ENCODE peak calls at places on chromosome 19, in nine cellular contexts. H is cardiac fibroblast, U is cardiac muscle cell, L is fibroblast of mammary gland, V is WTC11, E is WERI-Rb-1, S is breast epithelium, X is HL-60, R is hepatocyte. Q is an unnamed sample.

GRCh38 chr19:53892301-53892980 is 10.4 kb downstream of the PRKCG start:
- DNase-seq in U (no peak), H (no peak), X (no peak), S (no peak), L (no peak), R (no peak), E (no peak), V (no peak), Q (peak)

GRCh38 chr19:49906879-49907564 is 10.3 kb upstream of the IL4I1 start:
- DNase-seq in L (no peak), V (no peak), H (no peak), U (no peak), S (no peak), R (no peak), X (no peak), E (no peak), Q (no peak)

GRCh38 chr19:56637976-56638555 is 4.9 kb upstream of the SMIM17 start:
- DNase-seq in S (peak), R (peak), L (peak), U (peak), H (peak), X (peak), E (no peak), V (peak), Q (no peak)

GRCh38 chr19:9086761-9087160 is at the start of gene OR1M1:
- DNase-seq in H (no peak), R (no peak), V (no peak), X (no peak), L (no peak), S (no peak), U (no peak), E (no peak), Q (no peak)

GRCh38 chr19:4597975-4598671 is 38.6 kb upstream of the SEMA6B start:
- DNase-seq in R (peak), X (peak), U (peak), S (no peak), V (peak), E (peak), L (no peak), H (no peak), Q (peak)

GRCh38 chr19:7988307-7988706 is 17.1 kb downstream of the ELAVL1 start:
- DNase-seq in X (no peak), E (no peak), H (no peak), U (no peak), L (no peak), V (no peak), R (no peak), S (no peak), Q (no peak)

GRCh38 chr19:5154129-5154798 is 185.4 kb downstream of the KDM4B start:
- DNase-seq in X (peak), R (peak), S (no peak), H (peak), U (peak), L (peak), V (peak), E (peak), Q (peak)

GRCh38 chr19:50518091-50519005 is 4.6 kb upstream of the ASPDH start:
- DNase-seq in H (no peak), R (no peak), L (no peak), U (no peak), X (no peak), E (no peak), V (peak), S (no peak), Q (no peak)

GRCh38 chr19:28990522-28990921 is 222.4 kb downstream of the UQCRFS1 start:
- DNase-seq in R (no peak), V (no peak), H (no peak), U (no peak), X (no peak), S (no peak), E (no peak), L (no peak), Q (no peak)

GRCh38 chr19:39727070-39727800 is 10.6 kb downstream of the CLC start:
- DNase-seq in E (no peak), L (no peak), R (no peak), S (no peak), X (no peak), H (no peak), V (no peak), U (no peak), Q (no peak)

GRCh38 chr19:43748205-43748594 is 6.6 kb downstream of the SMG9 start:
- DNase-seq in S (no peak), H (no peak), X (no peak), V (no peak), L (no peak), R (no peak), U (no peak), E (no peak), Q (no peak)

GRCh38 chr19:50490411-50490811 is 13.8 kb upstream of the GARIN5A start:
- DNase-seq in R (no peak), E (no peak), U (no peak), H (no peak), V (no peak), X (no peak), L (no peak), S (no peak), Q (no peak)

GRCh38 chr19:39038098-39038497 is 5.7 kb upstream of the FBXO27 start:
- DNase-seq in L (peak), R (peak), E (peak), U (peak), S (peak), X (no peak), H (peak), V (peak), Q (peak)

GRCh38 chr19:3249408-3249807 is 24.9 kb downstream of the CELF5 start:
- DNase-seq in U (no peak), X (no peak), L (no peak), H (no peak), V (peak), R (no peak), E (peak), S (no peak), Q (peak)

GRCh38 chr19:20028611-20029010 is 10.7 kb downstream of the ZNF682 start:
- DNase-seq in E (no peak), R (no peak), X (no peak), U (no peak), V (no peak), S (no peak), L (no peak), H (no peak), Q (no peak)

GRCh38 chr19:4067396-4068057 is 828 bp upstream of the ZBTB7A start:
- DNase-seq in V (no peak), L (no peak), U (peak), X (no peak), E (peak), H (no peak), R (no peak), S (no peak), Q (peak)

GRCh38 chr19:41795031-41795461 is 1.3 kb upstream of the CEACAM3 start:
- DNase-seq in H (peak), E (peak), V (peak), S (no peak), X (peak), R (peak), L (peak), U (peak), Q (peak)

GRCh38 chr19:8141726-8142524 is 7.5 kb downstream of the FBN3 start:
- DNase-seq in U (no peak), L (no peak), E (no peak), S (no peak), X (no peak), V (no peak), H (no peak), R (no peak), Q (no peak)

GRCh38 chr19:29620931-29621351 is 14.9 kb downstream of the POP4 start:
- DNase-seq in X (no peak), U (no peak), R (no peak), E (no peak), V (no peak), L (no peak), H (no peak), S (no peak), Q (no peak)

GRCh38 chr19:42563352-42564210 is 31.1 kb downstream of the CEACAM8 start:
- DNase-seq in E (peak), H (peak), R (peak), X (peak), L (peak), V (peak), S (no peak), U (peak), Q (peak)

GRCh38 chr19:38369584-38369983 is 4.8 kb upstream of the PSMD8 start:
- DNase-seq in U (no peak), E (no peak), X (no peak), R (no peak), H (no peak), L (no peak), S (no peak), V (no peak), Q (no peak)

GRCh38 chr19:35132254-35132653 is 2.6 kb downstream of the LGI4 start:
- DNase-seq in H (no peak), V (no peak), R (no peak), U (no peak), S (no peak), X (no peak), E (no peak), L (no peak), Q (no peak)

GRCh38 chr19:19822148-19822429 is 539 bp upstream of the ZNF506 start:
- DNase-seq in V (no peak), H (no peak), X (peak), L (peak), E (peak), S (no peak), U (peak), R (no peak), Q (peak)

GRCh38 chr19:55319786-55320185 is 5.4 kb downstream of the TMEM150B start:
- DNase-seq in S (no peak), V (peak), L (peak), X (no peak), H (peak), R (peak), E (no peak), U (peak), Q (peak)

GRCh38 chr19:19051478-19052213 is 12.1 kb upstream of the SLC25A42 start:
- DNase-seq in S (no peak), V (no peak), L (no peak), U (no peak), R (peak), H (no peak), E (no peak), X (no peak), Q (no peak)

GRCh38 chr19:10568444-10568825 is 344 bp downstream of the CDKN2D start:
- DNase-seq in L (no peak), E (no peak), H (no peak), V (peak), R (peak), U (no peak), S (peak), X (peak), Q (no peak)
- TF ChIP-seq CTCF in L (no peak), E (no peak), H (no peak), V (no peak), R (no peak), U (no peak), S (no peak), X (no peak), Q (no peak)

GRCh38 chr19:2099937-2100718 is 3.4 kb downstream of the IZUMO4 start:
- DNase-seq in U (no peak), H (no peak), V (no peak), X (no peak), E (no peak), S (no peak), R (no peak), L (no peak), Q (no peak)

GRCh38 chr19:2101417-2102335 is 5.0 kb downstream of the IZUMO4 start:
- DNase-seq in E (no peak), U (no peak), X (no peak), H (no peak), L (no peak), V (no peak), R (no peak), S (no peak), Q (no peak)

GRCh38 chr19:2103308-2103707 is 6.6 kb downstream of the IZUMO4 start:
- DNase-seq in S (no peak), E (no peak), X (no peak), H (no peak), U (no peak), L (no peak), R (no peak), V (no peak), Q (no peak)

GRCh38 chr19:2099054-2099501 is 2.4 kb downstream of the IZUMO4 start:
- DNase-seq in L (no peak), R (no peak), H (no peak), S (no peak), U (no peak), V (no peak), X (no peak), E (no peak), Q (peak)

DNA sequence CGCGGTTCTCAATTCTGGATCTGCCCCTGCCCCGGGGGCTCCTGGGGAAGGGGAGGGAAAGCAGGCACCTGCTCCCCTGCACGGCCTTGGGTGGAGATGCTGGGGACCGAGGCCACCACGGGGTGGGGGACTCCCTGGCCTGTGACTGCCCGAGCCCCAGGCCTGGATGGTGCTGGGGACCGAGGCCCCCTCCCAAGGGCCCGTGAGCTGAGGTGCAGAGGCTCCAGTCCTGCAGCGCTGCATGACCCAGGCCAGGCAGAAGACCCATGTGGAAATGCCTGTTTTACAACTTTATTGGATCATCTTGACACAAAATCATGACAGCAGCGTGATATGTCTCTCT is 4.0 kb downstream of the IZUMO4 start:
- DNase-seq in L (no peak), U (no peak), E (no peak), H (no peak), S (no peak), X (no peak), V (no peak), R (no peak), Q (no peak)
- TF ChIP-seq CTCF in L (no peak), U (no peak), E (no peak), H (no peak), S (no peak), X (no peak), V (no peak), R (no peak), Q (no peak)

DNA sequence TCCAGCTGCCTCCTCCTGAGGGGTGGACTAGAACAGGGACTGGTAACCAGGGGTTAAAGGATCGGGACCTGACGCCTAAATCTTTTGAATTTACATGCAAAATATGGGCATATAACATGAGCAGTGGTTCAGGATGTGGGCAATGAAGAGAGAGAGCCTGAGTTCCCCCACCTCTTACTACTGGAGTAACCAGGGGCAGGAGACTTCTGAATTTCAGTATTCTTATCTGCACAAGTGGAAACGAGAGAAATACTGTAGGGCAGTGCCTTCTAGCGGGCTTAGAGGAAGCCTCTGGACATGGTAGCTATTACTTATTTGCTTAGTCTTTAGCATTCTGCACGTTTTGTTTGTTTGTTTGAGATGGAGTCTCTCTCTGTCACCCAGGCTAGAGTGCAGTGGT is 26.3 kb downstream of the BCAT2 start:
- DNase-seq in S (no peak), H (no peak), R (no peak), E (no peak), L (no peak), X (no peak), V (no peak), U (peak), Q (no peak)
- TF ChIP-seq CTCF in S (no peak), H (no peak), R (peak), E (no peak), L (no peak), X (no peak), V (no peak), U (peak), Q (no peak)

DNA sequence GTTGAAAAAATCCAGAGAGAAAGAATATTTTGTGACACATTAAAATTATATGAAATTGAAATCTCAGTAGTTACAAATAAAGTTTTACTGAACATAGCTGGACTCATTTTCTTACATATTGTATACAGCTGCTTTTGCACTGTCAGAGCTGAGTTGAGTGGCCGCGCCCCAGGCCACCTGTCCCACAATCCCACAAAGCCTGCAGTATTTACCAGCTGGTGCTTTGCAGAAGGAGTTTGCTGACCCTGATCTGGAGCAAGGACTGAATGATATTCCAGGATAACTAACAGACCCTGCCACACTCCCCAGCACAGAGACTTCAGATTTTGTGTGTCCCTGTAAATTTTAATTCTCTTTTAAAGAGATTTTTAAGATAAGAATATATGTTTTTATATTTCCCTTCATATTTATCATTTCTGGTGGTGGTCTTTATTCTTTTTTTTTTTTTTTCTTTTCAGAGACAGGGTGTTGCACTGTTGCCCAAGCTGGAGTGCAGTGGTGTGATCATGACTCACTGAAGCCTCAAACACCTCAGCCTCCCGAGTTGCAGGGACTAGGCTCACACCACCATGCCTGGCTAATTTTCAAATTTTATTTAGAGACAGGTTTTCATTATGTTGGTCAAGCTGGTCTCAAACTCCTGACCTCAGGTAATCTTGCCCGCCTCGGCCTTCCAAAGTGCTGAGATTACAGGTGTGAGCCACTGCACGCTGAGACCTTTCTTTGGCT is 48.5 kb downstream of the TDRD12 start:
- DNase-seq in R (no peak), U (no peak), V (no peak), E (peak), L (no peak), S (no peak), X (no peak), H (no peak), Q (no peak)
- TF ChIP-seq CTCF in R (no peak), U (no peak), V (no peak), E (no peak), L (no peak), S (no peak), X (no peak), H (no peak), Q (no peak)

DNA sequence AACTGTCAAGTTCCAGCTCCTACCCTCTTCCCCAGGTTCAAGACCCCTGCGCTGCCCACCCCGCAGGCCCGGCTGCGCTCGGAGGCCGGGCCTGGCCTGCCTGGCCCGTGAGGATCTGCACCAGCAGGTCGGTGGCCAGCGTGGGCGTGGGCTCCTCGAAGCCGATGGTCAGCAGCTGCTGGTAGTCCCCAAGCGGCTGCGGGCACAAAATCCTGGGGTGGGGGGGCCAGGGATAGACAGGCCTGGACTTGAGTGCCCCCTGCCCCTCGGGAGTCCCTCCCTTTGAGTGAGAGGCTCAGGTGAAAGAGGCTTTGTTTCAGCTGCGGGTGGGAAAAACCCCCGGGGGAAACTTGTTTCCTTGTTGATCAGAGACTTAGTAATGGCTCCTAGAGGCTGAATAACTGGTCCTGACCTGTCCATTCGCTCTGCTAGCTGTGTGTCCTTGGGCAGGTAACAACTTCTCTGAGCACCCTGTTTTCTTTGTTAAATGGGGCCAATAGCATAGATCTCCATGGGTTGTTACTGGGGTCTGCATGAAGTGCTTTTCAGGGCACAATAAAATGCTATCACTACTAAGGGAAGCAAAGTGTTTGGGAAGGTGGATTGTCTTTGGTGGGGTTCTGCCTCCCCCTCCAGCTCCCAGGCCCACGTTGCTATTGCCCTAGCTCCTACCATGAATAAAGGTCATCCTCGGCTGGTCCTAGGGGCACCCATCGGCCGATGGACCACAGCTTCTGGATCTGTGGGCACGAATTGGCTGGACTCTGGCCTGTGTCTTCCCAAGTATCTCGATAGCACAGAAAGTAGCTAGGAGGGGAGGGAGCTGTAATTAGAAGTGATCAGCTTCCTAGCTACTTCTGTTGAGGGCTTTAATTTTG is 3.5 kb downstream of the C19orf67 start:
- DNase-seq in H (no peak), V (no peak), R (peak), L (peak), S (peak), X (no peak), U (no peak), E (peak), Q (peak)
- TF ChIP-seq CTCF in H (no peak), V (no peak), R (no peak), L (no peak), S (no peak), X (no peak), U (no peak), E (no peak), Q (no peak)

DNA sequence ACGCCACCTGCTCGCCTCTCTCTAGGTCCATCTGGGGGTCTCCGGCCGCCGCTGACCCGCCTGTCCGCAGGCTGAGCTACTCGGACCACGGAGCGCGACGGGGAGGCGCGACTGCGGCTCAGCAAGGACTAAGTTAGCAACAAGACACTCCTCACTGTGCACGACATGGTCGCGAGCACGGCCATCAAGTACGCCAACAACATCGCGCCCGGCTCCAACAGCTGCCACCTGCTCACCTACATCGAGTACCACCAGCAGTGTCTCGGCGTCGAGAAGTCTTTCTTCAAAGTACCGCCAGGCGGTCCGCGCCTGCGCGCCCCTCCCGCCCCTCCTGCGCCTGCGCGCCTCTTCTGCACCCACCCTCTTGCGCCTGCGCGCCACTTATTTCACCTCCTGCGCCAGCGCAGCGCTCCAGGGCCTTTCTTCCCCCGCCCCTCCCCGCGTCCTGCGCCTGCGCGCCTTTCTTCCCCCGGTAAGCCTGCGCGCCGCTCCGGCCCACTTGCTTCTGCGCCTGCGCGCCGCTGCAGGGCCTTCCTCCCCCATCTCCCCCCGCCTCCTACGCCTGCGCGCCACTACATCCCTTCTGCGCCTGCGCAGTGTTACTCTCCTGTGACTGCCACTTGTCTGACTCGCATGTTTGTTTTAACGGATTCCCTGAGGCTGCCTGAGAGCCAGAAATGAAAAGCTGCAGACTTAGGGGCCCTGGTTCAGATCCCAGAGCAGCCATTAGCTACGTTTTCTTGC is 63.9 kb downstream of the ACSBG2 start:
- DNase-seq in L (peak), E (peak), H (peak), U (peak), X (peak), S (peak), V (peak), R (peak), Q (peak)
- TF ChIP-seq CTCF in L (peak), E (peak), H (peak), U (peak), X (no peak), S (peak), V (no peak), R (no peak), Q (peak)

Q was measured in glutamatergic neuron.